ENCODE peak calls at places on chromosomes 6 and 20, in six cellular contexts. Z is IMR-90, W is neuronal stem cell, U is mesenchymal stem cell, X is H1, O is H9. A is an unnamed sample.

GRCh38 chr6:13666194-13667105 is 45.2 kb downstream of the RANBP9 start:
- DNase-seq in X (no peak), O (no peak), U (no peak), W (no peak), Z (no peak), A (no peak)

GRCh38 chr20:35871311-35871771 is 83.0 kb downstream of the SCAND1 start:
- DNase-seq in X (no peak), O (no peak), Z (peak), W (no peak), U (peak), A (no peak)

GRCh38 chr20:15359056-15359455 is 1021.6 kb upstream of the FLRT3 start:
- DNase-seq in X (no peak), W (no peak), O (no peak), Z (peak), U (no peak), A (no peak)

GRCh38 chr6:70396796-70397729 is 16.2 kb upstream of the FAM135A start:
- DNase-seq in Z (no peak), W (no peak), U (no peak), X (no peak), O (no peak), A (no peak)

GRCh38 chr6:42726026-42726425 is 3.6 kb upstream of the PRPH2 start:
- DNase-seq in W (no peak), Z (no peak), U (no peak), X (no peak), O (no peak), A (no peak)

GRCh38 chr20:51422912-51423667 is 119.4 kb downstream of the NFATC2 start:
- DNase-seq in X (no peak), O (no peak), U (no peak), Z (no peak), W (no peak), A (peak)

GRCh38 chr6:71446084-71446869 is 157.7 kb downstream of the OGFRL1 start:
- DNase-seq in O (no peak), Z (no peak), X (no peak), U (peak), W (no peak), A (no peak)

GRCh38 chr6:132818404-132819359 is 4.3 kb downstream of the RPS12 start:
- DNase-seq in X (no peak), U (peak), Z (peak), W (no peak), O (no peak), A (peak)

GRCh38 chr20:59145926-59146800 is 17.5 kb upstream of the ZNF831 start:
- DNase-seq in U (no peak), Z (no peak), X (no peak), O (no peak), W (no peak), A (no peak)

GRCh38 chr20:42308980-42309524 is 690.9 kb upstream of the CHD6 start:
- DNase-seq in U (no peak), W (no peak), O (no peak), Z (no peak), X (no peak), A (no peak)

GRCh38 chr6:14873781-14874446 is 372.0 kb upstream of the JARID2 start:
- DNase-seq in U (no peak), W (no peak), X (no peak), O (no peak), Z (no peak), A (no peak)
- H3K9ac ChIP-seq in U (no peak), W (no peak), X (no peak), O (no peak), Z (no peak), A (no peak)

DNA sequence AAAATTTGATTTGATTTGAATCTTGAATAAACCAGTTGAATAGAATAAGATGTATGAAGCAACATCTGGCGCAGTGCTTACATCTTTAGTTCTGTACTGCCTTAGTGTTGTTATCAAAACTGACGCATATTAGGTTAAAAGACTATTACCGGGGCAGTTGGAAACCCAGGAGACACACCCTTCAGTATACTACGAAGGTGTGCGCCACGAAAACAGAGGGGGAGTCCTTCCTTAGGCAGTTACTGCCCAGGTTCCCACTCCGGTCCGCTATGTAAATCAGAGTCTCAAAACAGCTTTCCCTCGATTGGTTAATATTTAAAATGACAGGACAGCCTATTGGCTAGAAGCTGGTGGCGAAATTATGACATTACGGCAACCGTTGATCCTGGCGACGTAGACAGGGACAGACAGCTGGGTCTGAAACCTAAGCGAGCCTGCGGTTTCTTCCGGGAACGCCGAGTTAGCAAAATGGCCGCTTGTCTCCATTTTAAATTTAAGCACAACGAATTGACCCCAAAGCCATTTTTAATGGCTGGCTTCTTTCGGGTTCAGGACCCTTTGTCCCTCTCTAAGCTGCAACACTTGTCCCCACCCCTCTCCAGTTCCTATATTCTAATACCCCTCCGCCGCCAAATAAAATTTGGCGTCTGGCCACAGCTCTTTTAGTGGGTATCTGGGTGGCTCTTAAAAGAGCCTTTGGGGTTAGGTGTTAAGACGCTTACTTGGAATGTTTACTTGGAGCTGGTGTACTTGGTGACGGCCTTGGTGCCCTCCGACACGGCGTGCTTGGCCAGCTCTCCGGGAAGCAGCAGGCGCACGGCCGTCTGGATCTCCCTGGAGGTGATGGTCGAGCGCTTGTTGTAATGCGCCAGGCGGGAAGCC is 35.8 kb downstream of the HFE start:
- DNase-seq in Z (peak), U (peak), W (peak), O (peak), X (peak), A (peak)
- H4K8ac ChIP-seq in Z (peak), U (peak), W (no peak), O (no peak), X (no peak), A (peak)

DNA sequence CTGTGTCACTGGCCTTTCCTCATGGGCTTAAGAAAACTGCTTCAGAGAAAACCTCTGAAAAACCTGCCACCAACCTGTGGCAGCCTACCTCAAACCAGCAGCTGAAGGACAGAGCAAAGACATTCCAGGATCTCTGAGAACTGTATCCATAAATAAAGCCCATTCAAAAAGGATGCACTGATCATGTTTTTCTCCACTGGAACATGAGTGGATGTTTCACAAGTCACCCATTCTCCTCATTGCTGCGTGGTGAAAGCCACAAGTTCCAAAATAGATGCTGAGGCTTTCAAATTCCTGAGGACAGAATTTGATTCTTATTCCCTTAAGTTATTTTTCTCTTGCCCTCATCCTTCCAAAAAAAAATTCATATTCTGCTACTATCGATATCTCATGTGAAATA is 280.6 kb downstream of the KHDC1L start:
- DNase-seq in X (no peak), Z (no peak), O (no peak), W (no peak), U (no peak), A (no peak)
- H3K14ac ChIP-seq in X (no peak), Z (no peak), O (no peak), W (no peak), U (no peak), A (no peak)

GRCh38 chr6:111478064-111478476 is 4.9 kb downstream of the REV3L start:
- DNase-seq in U (peak), W (no peak), X (no peak), O (no peak), Z (peak), A (peak)

GRCh38 chr6:111474771-111475170 is 8.2 kb downstream of the REV3L start:
- DNase-seq in X (no peak), Z (no peak), U (no peak), O (no peak), W (no peak), A (no peak)

GRCh38 chr6:111478749-111479148 is 4.3 kb downstream of the REV3L start:
- DNase-seq in X (no peak), O (no peak), U (peak), Z (peak), W (peak), A (no peak)

GRCh38 chr6:111474106-111474505 is 8.9 kb downstream of the REV3L start:
- DNase-seq in X (no peak), O (no peak), Z (no peak), W (no peak), U (no peak), A (no peak)

GRCh38 chr6:111477481-111477938 is 5.5 kb downstream of the REV3L start:
- DNase-seq in O (no peak), Z (no peak), X (no peak), U (peak), W (no peak), A (peak)
- H3K9ac ChIP-seq in O (no peak), Z (no peak), X (no peak), U (peak), W (no peak), A (no peak)

GRCh38 chr6:127460465-127460864 is 1.3 kb upstream of the KIAA0408 start:
- DNase-seq in Z (no peak), U (no peak), W (no peak), O (no peak), X (no peak), A (no peak)
- H4K8ac ChIP-seq in Z (no peak), U (no peak), W (no peak), O (no peak), X (no peak), A (no peak)